ENCODE peak calls at places on chromosomes 5 and 9, in four cellular contexts. C is K562, V is GM12878, Y is SK-N-SH. S is an unnamed sample.

GRCh38 chr9:71752928-71753327 is 15.4 kb downstream of the CEMIP2 start:
- DNase-seq in C (no peak), V (no peak), Y (no peak), S (no peak)

GRCh38 chr9:133205996-133206931 is 2.8 kb downstream of the OBP2B start:
- DNase-seq in C (no peak), V (no peak), Y (peak), S (no peak)

GRCh38 chr9:4141201-4141750 is 158.6 kb downstream of the GLIS3 start:
- DNase-seq in C (no peak), V (no peak), Y (no peak), S (no peak)

GRCh38 chr5:100840769-100841168 is 62.3 kb downstream of the ST8SIA4 start:
- DNase-seq in C (no peak), V (no peak), Y (no peak), S (no peak)

GRCh38 chr9:106874031-106874430 is 11.1 kb downstream of the ZNF462 start:
- DNase-seq in C (no peak), V (no peak), Y (no peak), S (no peak)

GRCh38 chr5:99102073-99102697 is 173.4 kb upstream of the CHD1 start:
- DNase-seq in C (no peak), V (no peak), Y (no peak), S (no peak)

GRCh38 chr9:4603830-4604229 is 58.3 kb upstream of the PLPP6 start:
- DNase-seq in C (peak), V (no peak), Y (no peak), S (no peak)

GRCh38 chr9:30250872-30251271 is 2133.6 kb upstream of the ACO1 start:
- DNase-seq in C (no peak), V (no peak), Y (no peak), S (no peak)

GRCh38 chr5:78627766-78628165 is 20.8 kb downstream of the LHFPL2 start:
- DNase-seq in C (no peak), V (no peak), Y (peak), S (no peak)

GRCh38 chr9:137626448-137626847 is 7.6 kb downstream of the EHMT1 start:
- DNase-seq in C (no peak), V (no peak), Y (no peak), S (no peak)

GRCh38 chr5:157265714-157266285 is at the start of gene CYFIP2:
- DNase-seq in C (peak), V (no peak), Y (peak), S (no peak)

GRCh38 chr5:27140831-27141230 is 102.4 kb upstream of the CDH9 start:
- DNase-seq in C (no peak), V (no peak), Y (no peak), S (no peak)

GRCh38 chr5:1670342-1670741 is 129.3 kb downstream of the MRPL36 start:
- DNase-seq in C (no peak), V (no peak), Y (no peak), S (no peak)

GRCh38 chr9:133700861-133701320 is 37.3 kb downstream of the SARDH start:
- DNase-seq in C (no peak), V (no peak), Y (no peak), S (no peak)

GRCh38 chr9:21392270-21392669 is 7.1 kb upstream of the IFNA2 start:
- DNase-seq in C (no peak), V (no peak), Y (peak), S (peak)

GRCh38 chr5:149448831-149449714 is 70.0 kb upstream of the IL17B start:
- DNase-seq in C (peak), V (no peak), Y (no peak), S (no peak)

GRCh38 chr5:151199581-151200185 is 24.2 kb downstream of the CCDC69 start:
- DNase-seq in C (no peak), V (no peak), Y (no peak), S (no peak)

GRCh38 chr5:110377411-110378392 is 348.8 kb downstream of the TMEM232 start:
- DNase-seq in C (no peak), V (no peak), Y (no peak), S (no peak)

GRCh38 chr5:54862036-54862435 is 123.4 kb downstream of the ESM1 start:
- DNase-seq in C (peak), V (no peak), Y (no peak), S (no peak)

GRCh38 chr5:143218563-143219170 is 184.8 kb downstream of the NR3C1 start:
- DNase-seq in C (no peak), V (no peak), Y (no peak), S (no peak)

GRCh38 chr5:120794121-120794520 is 330.0 kb downstream of the PRR16 start:
- DNase-seq in C (no peak), V (no peak), Y (no peak), S (no peak)

GRCh38 chr5:127338501-127338900 is 47.9 kb downstream of the MEGF10 start:
- DNase-seq in C (no peak), V (no peak), Y (no peak), S (no peak)

GRCh38 chr9:115764649-115765048 is 388.9 kb upstream of the PAPPA start:
- DNase-seq in C (no peak), V (no peak), Y (no peak), S (no peak)

GRCh38 chr5:171627936-171628335 is 157.7 kb upstream of the SMIM23 start:
- DNase-seq in C (no peak), V (no peak), Y (no peak), S (no peak)
- TF ChIP-seq NFIC in C (no peak), V (no peak), Y (no peak), S (no peak)

GRCh38 chr9:122190597-122191381 is 31.1 kb downstream of the MORN5 start:
- DNase-seq in C (no peak), V (no peak), Y (no peak), S (peak)
- TF ChIP-seq NFIC in C (no peak), V (no peak), Y (no peak), S (no peak)

GRCh38 chr5:38077652-38078051 is 180.7 kb upstream of the EGFLAM start:
- DNase-seq in C (no peak), V (no peak), Y (no peak), S (peak)

GRCh38 chr5:38072295-38072694 is 186.1 kb upstream of the EGFLAM start:
- DNase-seq in C (no peak), V (no peak), Y (no peak), S (no peak)

GRCh38 chr5:38079625-38080402 is 178.5 kb upstream of the EGFLAM start:
- DNase-seq in C (no peak), V (no peak), Y (no peak), S (no peak)

GRCh38 chr5:38078161-38078560 is 180.2 kb upstream of the EGFLAM start:
- DNase-seq in C (no peak), V (no peak), Y (no peak), S (peak)
- TF ChIP-seq NFIC in C (no peak), V (no peak), Y (no peak), S (no peak)

GRCh38 chr5:24788829-24789509 is 144.2 kb upstream of the CDH10 start:
- DNase-seq in C (no peak), V (no peak), Y (no peak), S (no peak)
- TF ChIP-seq NFIC in C (no peak), V (no peak), Y (peak), S (no peak)

GRCh38 chr9:124225945-124226344 is 31.8 kb upstream of the NEK6 start:
- DNase-seq in C (no peak), V (no peak), Y (no peak), S (no peak)

GRCh38 chr9:124222109-124222508 is 35.6 kb upstream of the NEK6 start:
- DNase-seq in C (no peak), V (no peak), Y (no peak), S (no peak)

GRCh38 chr9:124220551-124221451 is 36.9 kb upstream of the NEK6 start:
- DNase-seq in C (no peak), V (no peak), Y (peak), S (peak)

GRCh38 chr9:124221685-124222084 is 36.1 kb upstream of the NEK6 start:
- DNase-seq in C (no peak), V (no peak), Y (no peak), S (no peak)

GRCh38 chr9:124222918-124223720 is 34.6 kb upstream of the NEK6 start:
- DNase-seq in C (no peak), V (no peak), Y (no peak), S (peak)
- TF ChIP-seq NFIC in C (no peak), V (no peak), Y (no peak), S (peak)

GRCh38 chr5:38509185-38509584 is 47.3 kb downstream of the LIFR start:
- DNase-seq in C (no peak), V (no peak), Y (no peak), S (no peak)
- TF ChIP-seq NFIC in C (no peak), V (no peak), Y (no peak), S (no peak)

DNA sequence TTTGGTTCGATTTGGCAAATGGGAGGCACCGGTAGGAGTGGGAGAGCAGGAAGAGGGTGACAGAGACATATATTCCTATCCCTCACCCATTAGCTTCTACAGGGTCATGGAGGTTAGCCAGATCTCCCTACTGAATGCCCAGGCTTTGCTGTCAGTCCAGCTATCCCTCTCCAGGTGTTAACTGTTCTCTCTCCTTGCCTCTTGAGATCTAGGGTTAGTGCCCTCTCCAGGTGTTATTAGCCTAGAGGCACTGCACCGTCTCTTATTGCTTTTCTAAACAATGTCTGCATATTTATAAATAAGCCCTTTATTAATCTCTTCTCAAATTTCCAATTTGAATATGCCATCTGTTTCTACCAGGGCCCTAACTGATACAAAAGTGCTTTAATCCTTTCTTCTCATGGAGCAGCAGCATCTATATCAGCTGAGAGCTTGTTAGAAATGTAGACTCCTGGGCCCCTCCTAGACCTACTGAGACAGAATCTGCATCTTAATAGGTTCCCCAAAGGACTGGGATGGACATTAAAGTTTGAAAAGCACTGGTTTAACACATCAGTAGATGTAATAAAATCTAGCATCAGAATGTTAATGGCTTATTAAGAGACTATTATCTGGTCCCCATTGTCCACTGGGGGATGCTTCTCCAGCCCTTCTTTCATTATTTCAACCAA is 322.5 kb upstream of the SLC24A2 start:
- DNase-seq in C (no peak), V (no peak), Y (no peak), S (no peak)
- TF ChIP-seq NFIC in C (no peak), V (no peak), Y (no peak), S (no peak)

DNA sequence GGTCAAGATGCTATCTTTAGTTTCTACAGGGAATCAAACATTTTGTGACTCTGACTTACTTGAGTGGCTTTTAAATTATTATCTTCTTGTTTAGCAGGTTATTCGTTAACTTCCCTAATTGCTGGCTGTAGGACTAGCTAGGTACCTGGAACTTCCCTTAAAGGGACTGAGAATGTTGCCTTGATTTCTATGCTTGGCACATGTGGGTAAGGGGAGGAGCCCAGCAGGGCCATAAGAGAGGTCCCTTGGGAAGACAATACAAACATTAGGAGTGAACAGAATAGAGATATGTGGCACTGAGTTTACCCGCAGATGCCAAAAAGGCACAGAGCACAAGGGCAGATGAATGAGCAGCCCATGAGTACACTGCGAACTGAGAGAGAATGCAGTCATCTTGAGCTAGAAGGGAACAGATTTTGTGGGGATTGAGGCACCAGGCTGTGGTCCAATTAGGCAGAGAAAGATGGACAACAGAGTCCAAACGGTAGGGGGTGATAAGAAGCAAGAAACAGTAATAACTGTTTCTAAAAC is 9.8 kb downstream of the CKMT2 start:
- DNase-seq in C (no peak), V (no peak), Y (no peak), S (no peak)
- TF ChIP-seq NFIC in C (no peak), V (no peak), Y (no peak), S (no peak)

S was measured in HepG2.